ENCODE peak calls at places on chromosomes 4 and X, in seven cellular contexts. L, D, V, K, U, C and G are unnamed samples.

GRCh38 chrX:132716006-132716405 is 227.2 kb upstream of the MBNL3 start:
- DNase-seq in L (no peak), U (no peak), C (no peak), V (no peak), D (no peak), K (peak; percentile 0), G (no peak)

GRCh38 chr4:161829631-161830030 is 334.2 kb downstream of the FSTL5 start:
- DNase-seq in L (no peak), V (no peak), D (no peak), K (no peak), U (no peak), C (no peak), G (no peak)

GRCh38 chr4:7630559-7631287 is 196.0 kb upstream of the PSAPL1 start:
- DNase-seq in U (no peak), K (peak; percentile 77), L (peak; percentile 85), D (peak; percentile 50), V (peak; percentile 90), C (peak; percentile 83), G (peak; percentile 69)

GRCh38 chr4:137065306-137065705 is 467.0 kb downstream of the PCDH18 start:
- DNase-seq in D (no peak), L (no peak), C (no peak), V (peak; percentile 32), K (peak; percentile 18), U (no peak), G (no peak)

GRCh38 chrX:130125090-130125489 is 14.8 kb upstream of the ELF4 start:
- DNase-seq in C (peak; percentile 92), D (no peak), V (no peak), L (peak; percentile 42), K (no peak), U (no peak), G (peak; percentile 56)

GRCh38 chrX:134792077-134792476 is 133.8 kb upstream of the PLAC1 start:
- DNase-seq in D (no peak), U (no peak), L (no peak), C (no peak), K (no peak), V (peak; percentile 4), G (no peak)

GRCh38 chrX:10235851-10236250 is 79.1 kb downstream of the CLCN4 start:
- DNase-seq in C (no peak), V (peak; percentile 90), L (no peak), D (no peak), U (no peak), K (peak; percentile 86), G (no peak)

GRCh38 chr4:87853108-87853507 is 20.3 kb downstream of the MEPE start:
- DNase-seq in L (no peak), D (no peak), V (peak; percentile 23), C (peak; percentile 36), U (no peak), K (peak; percentile 74), G (no peak)

GRCh38 chr4:7598939-7599790 is 164.4 kb upstream of the PSAPL1 start:
- DNase-seq in U (no peak), V (no peak), L (no peak), D (peak; percentile 86), C (no peak), K (no peak), G (no peak)

GRCh38 chrX:17007134-17007768 is 60.8 kb downstream of the REPS2 start:
- DNase-seq in C (peak; percentile 6), L (no peak), U (no peak), K (no peak), V (no peak), D (no peak), G (no peak)

GRCh38 chrX:78517124-78517523 is 142.0 kb downstream of the RTL3 start:
- DNase-seq in U (peak; percentile 47), D (no peak), L (no peak), V (peak; percentile 52), C (peak; percentile 43), K (peak; percentile 60), G (no peak)

GRCh38 chr4:82421796-82422560 is 8.3 kb downstream of the HNRNPDL start:
- DNase-seq in K (no peak), C (no peak), D (no peak), V (no peak), U (peak; percentile 43), L (no peak), G (no peak)

GRCh38 chrX:145727476-145727875 is 90.2 kb upstream of the SLITRK2 start:
- DNase-seq in U (no peak), K (no peak), L (no peak), D (no peak), V (no peak), C (no peak), G (no peak)

GRCh38 chr4:158051401-158052235 is 121.2 kb downstream of the GASK1B start:
- DNase-seq in K (peak; percentile 96), U (no peak), L (peak; percentile 23), C (peak; percentile 4), V (peak; percentile 97), D (no peak), G (peak; percentile 31)

GRCh38 chr4:89724716-89725115 is 112.2 kb downstream of the SNCA start:
- DNase-seq in K (peak; percentile 43), L (no peak), V (peak; percentile 81), D (no peak), U (no peak), C (peak; percentile 39), G (no peak)

GRCh38 chr4:38328963-38329729 is 334.9 kb upstream of the KLF3 start:
- DNase-seq in K (no peak), D (no peak), V (no peak), C (no peak), L (no peak), U (no peak), G (no peak)

GRCh38 chr4:10694826-10695209 is 10.2 kb upstream of the CLNK start:
- DNase-seq in V (no peak), K (no peak), D (no peak), C (no peak), L (no peak), U (no peak), G (no peak)

GRCh38 chr4:30724217-30724616 is 4.0 kb downstream of the PCDH7 start:
- DNase-seq in U (no peak), L (no peak), K (no peak), C (no peak), D (no peak), V (no peak), G (no peak)

GRCh38 chr4:105840426-105841174 is 54.7 kb upstream of the NPNT start:
- DNase-seq in U (no peak), V (no peak), K (no peak), C (no peak), L (no peak), D (no peak), G (no peak)

GRCh38 chr4:100461796-100462195 is 56.0 kb downstream of the EMCN start:
- DNase-seq in V (peak; percentile 18), D (no peak), C (no peak), L (no peak), U (no peak), K (no peak), G (no peak)

GRCh38 chr4:134243742-134244713 is 42.4 kb upstream of the PABPC4L start:
- DNase-seq in U (no peak), L (no peak), C (no peak), V (no peak), D (peak; percentile 39), K (no peak), G (no peak)

GRCh38 chr4:124632439-124632838 is 80.1 kb downstream of the ANKRD50 start:
- DNase-seq in K (no peak), L (no peak), U (no peak), C (no peak), D (no peak), V (no peak), G (no peak)

GRCh38 chr4:41797260-41797659 is 48.7 kb upstream of the PHOX2B start:
- DNase-seq in C (no peak), K (no peak), V (no peak), L (no peak), U (no peak), D (no peak), G (no peak)

GRCh38 chr4:179415842-179416223 is 1973.6 kb upstream of the AGA start:
- DNase-seq in K (no peak), D (no peak), C (no peak), L (no peak), V (peak; percentile 52), U (no peak), G (no peak)

GRCh38 chr4:165058676-165059075 is 5.0 kb downstream of the TRIM75 start:
- DNase-seq in C (no peak), D (no peak), L (no peak), V (no peak), K (no peak), U (no peak), G (no peak)

GRCh38 chr4:165055601-165056000 is 1.9 kb downstream of the TRIM75 start:
- DNase-seq in V (no peak), C (no peak), L (no peak), U (no peak), K (no peak), D (no peak), G (no peak)

DNA sequence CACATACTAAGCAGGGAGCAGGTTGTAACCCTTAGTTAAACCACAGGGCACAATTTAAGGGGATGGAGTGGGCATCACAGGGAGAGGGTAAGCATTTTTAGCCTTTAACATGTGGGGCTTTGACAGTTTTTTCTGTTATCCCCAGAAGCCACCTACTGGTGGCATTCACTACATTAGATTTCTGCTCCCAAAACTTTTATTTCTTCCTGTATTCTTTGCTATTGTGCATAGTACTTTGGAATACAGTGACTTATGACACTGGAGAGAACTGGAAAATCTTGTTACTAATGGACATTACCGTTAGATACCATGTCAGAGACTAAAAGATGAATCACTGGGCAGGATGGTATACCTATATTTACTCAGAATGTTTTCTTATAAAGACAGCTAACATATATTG is 7.3 kb downstream of the TRIM75 start:
- DNase-seq in D (no peak), K (no peak), U (no peak), V (no peak), L (no peak), C (no peak), G (no peak)
- TF ChIP-seq CTCF in D (no peak), K (peak; percentile 23), U (peak; percentile 24), V (no peak), L (peak; percentile 25), C (peak; percentile 21), G (no peak)

GRCh38 chrX:143340190-143340589 is 177.1 kb downstream of the SPANXN3 start:
- DNase-seq in L (no peak), D (no peak), K (no peak), V (no peak), C (no peak), U (no peak), G (no peak)
- H3K4me3 ChIP-seq in L (no peak overlapping the region), D (no peak overlapping the region), K (no peak overlapping the region), V (no peak overlapping the region), C (no peak overlapping the region), U (no peak overlapping the region), G (no peak overlapping the region)

GRCh38 chrX:50206753-50207152 is 2.2 kb downstream of the CCNB3 start:
- DNase-seq in U (no peak), L (no peak), C (no peak), D (no peak), K (no peak), V (no peak), G (no peak)

DNA sequence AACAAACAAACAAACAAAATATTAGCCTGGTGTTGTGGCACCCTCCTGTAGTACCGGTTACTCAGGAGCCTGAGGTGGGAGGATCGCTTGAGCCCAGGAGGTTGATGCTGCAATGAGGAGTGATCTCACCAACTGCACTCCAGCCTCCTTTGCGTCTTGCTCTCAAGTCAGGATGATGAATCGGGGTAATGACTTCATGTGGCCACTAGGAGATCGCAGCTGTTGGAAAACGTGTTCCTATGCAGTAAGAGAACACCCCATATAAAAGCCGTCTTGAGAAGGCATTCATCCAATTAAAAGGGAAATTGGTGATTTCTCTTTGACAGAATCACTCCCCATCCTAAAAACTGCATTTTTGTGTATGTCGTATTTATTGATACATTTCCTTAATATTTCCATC is 6.9 kb downstream of the CCNB3 start:
- DNase-seq in V (no peak), C (peak; percentile 5), D (no peak), U (no peak), L (no peak), K (peak; percentile 50), G (no peak)
- TF ChIP-seq CTCF in V (no peak), C (peak; percentile 42), D (no peak), U (peak; percentile 45), L (peak; percentile 30), K (peak; percentile 38), G (peak; percentile 17)

GRCh38 chr4:1578968-1579833 is 104.9 kb downstream of the FAM53A start:
- DNase-seq in D (peak; percentile 91), C (peak; percentile 52), L (peak; percentile 85), V (peak; percentile 23), K (peak; percentile 84), U (peak; percentile 56), G (peak; percentile 86)
- H3K4me3 ChIP-seq in D (peak overlapping the region; percentile 68), C (peak overlapping the region; percentile 88), L (peak overlapping the region; percentile 71), V (peak overlapping the region; percentile 49), K (peak overlapping the region; percentile 59), U (peak overlapping the region; percentile 40), G (peak overlapping the region; percentile 60)